ENCODE peak calls at places on chromosomes 11 and 22, in nine cellular contexts. One of them, this sample, is unnamed.

GRCh38 chr22:49540571-49541450 is 286.9 kb downstream of the BRD1 start:
- DNase-seq in CD4-positive, alpha-beta T cell: no peak
- DNase-seq in AG04450: no peak
- DNase-seq in DND-41: no peak
- DNase-seq in A549: no peak
- DNase-seq in fibroblast of lung: no peak
- DNase-seq in body of pancreas: peak; percentile 1
- DNase-seq in thoracic aorta: no peak
- DNase-seq in H1: no peak
- DNase-seq in this sample: no peak

GRCh38 chr11:118212131-118212725 is 12.6 kb downstream of the JAML start:
- DNase-seq in AG04450: no peak
- DNase-seq in H1: no peak
- DNase-seq in fibroblast of lung: no peak
- DNase-seq in DND-41: no peak
- DNase-seq in body of pancreas: no peak
- DNase-seq in thoracic aorta: no peak
- DNase-seq in CD4-positive, alpha-beta T cell: no peak
- DNase-seq in A549: no peak
- DNase-seq in this sample: no peak

GRCh38 chr22:47284360-47284759 is 521.9 kb downstream of the TBC1D22A start:
- DNase-seq in H1: no peak
- DNase-seq in thoracic aorta: no peak
- DNase-seq in CD4-positive, alpha-beta T cell: no peak
- DNase-seq in A549: no peak
- DNase-seq in AG04450: no peak
- DNase-seq in DND-41: no peak
- DNase-seq in fibroblast of lung: no peak
- DNase-seq in body of pancreas: no peak
- DNase-seq in this sample: no peak

GRCh38 chr11:84719935-84720577 is 907.1 kb downstream of the DLG2 start:
- DNase-seq in CD4-positive, alpha-beta T cell: no peak
- DNase-seq in DND-41: no peak
- DNase-seq in fibroblast of lung: no peak
- DNase-seq in H1: peak; percentile 74
- DNase-seq in A549: no peak
- DNase-seq in thoracic aorta: no peak
- DNase-seq in body of pancreas: peak; percentile 35
- DNase-seq in AG04450: no peak
- DNase-seq in this sample: peak; percentile 47

GRCh38 chr11:131037873-131038272 is 121.6 kb upstream of the SNX19 start:
- DNase-seq in A549: no peak
- DNase-seq in H1: no peak
- DNase-seq in fibroblast of lung: no peak
- DNase-seq in AG04450: no peak
- DNase-seq in CD4-positive, alpha-beta T cell: no peak
- DNase-seq in thoracic aorta: no peak
- DNase-seq in DND-41: no peak
- DNase-seq in body of pancreas: no peak
- DNase-seq in this sample: no peak

GRCh38 chr11:117371453-117371852 is 43.8 kb downstream of the CEP164 start:
- DNase-seq in CD4-positive, alpha-beta T cell: no peak
- DNase-seq in DND-41: no peak
- DNase-seq in AG04450: no peak
- DNase-seq in fibroblast of lung: no peak
- DNase-seq in A549: no peak
- DNase-seq in H1: no peak
- DNase-seq in thoracic aorta: no peak
- DNase-seq in body of pancreas: no peak
- DNase-seq in this sample: no peak

GRCh38 chr11:33868646-33869461 is 23.0 kb downstream of the LMO2 start:
- DNase-seq in fibroblast of lung: no peak
- DNase-seq in thoracic aorta: no peak
- DNase-seq in A549: no peak
- DNase-seq in CD4-positive, alpha-beta T cell: no peak
- DNase-seq in H1: peak; percentile 64
- DNase-seq in body of pancreas: peak; percentile 18
- DNase-seq in AG04450: no peak
- DNase-seq in DND-41: no peak
- DNase-seq in this sample: no peak

GRCh38 chr11:134044514-134045284 is 24.2 kb upstream of the JAM3 start:
- DNase-seq in body of pancreas: no peak
- DNase-seq in AG04450: no peak
- DNase-seq in A549: no peak
- DNase-seq in fibroblast of lung: no peak
- DNase-seq in DND-41: no peak
- DNase-seq in H1: no peak
- DNase-seq in thoracic aorta: no peak
- DNase-seq in CD4-positive, alpha-beta T cell: no peak
- DNase-seq in this sample: no peak

GRCh38 chr11:131025421-131026126 is 109.3 kb upstream of the SNX19 start:
- DNase-seq in H1: no peak
- DNase-seq in body of pancreas: no peak
- DNase-seq in thoracic aorta: no peak
- DNase-seq in AG04450: no peak
- DNase-seq in A549: no peak
- DNase-seq in DND-41: no peak
- DNase-seq in CD4-positive, alpha-beta T cell: no peak
- DNase-seq in fibroblast of lung: peak; percentile 25
- DNase-seq in this sample: no peak

GRCh38 chr11:35615911-35616900 is 2.1 kb upstream of the FJX1 start:
- DNase-seq in body of pancreas: no peak
- DNase-seq in AG04450: no peak
- DNase-seq in H1: no peak
- DNase-seq in A549: peak; percentile 52
- DNase-seq in thoracic aorta: no peak
- DNase-seq in CD4-positive, alpha-beta T cell: no peak
- DNase-seq in DND-41: no peak
- DNase-seq in fibroblast of lung: peak; percentile 59
- DNase-seq in this sample: no peak

GRCh38 chr11:127493330-127493729 is 492.8 kb upstream of the KIRREL3 start:
- DNase-seq in DND-41: no peak
- DNase-seq in A549: no peak
- DNase-seq in H1: no peak
- DNase-seq in body of pancreas: no peak
- DNase-seq in thoracic aorta: no peak
- DNase-seq in AG04450: no peak
- DNase-seq in fibroblast of lung: peak; percentile 15
- DNase-seq in CD4-positive, alpha-beta T cell: no peak
- DNase-seq in this sample: no peak

GRCh38 chr11:59265735-59266134 is 53.0 kb upstream of the MPEG1 start:
- DNase-seq in H1: no peak
- DNase-seq in A549: no peak
- DNase-seq in body of pancreas: no peak
- DNase-seq in DND-41: no peak
- DNase-seq in CD4-positive, alpha-beta T cell: no peak
- DNase-seq in AG04450: no peak
- DNase-seq in thoracic aorta: no peak
- DNase-seq in fibroblast of lung: no peak
- DNase-seq in this sample: no peak

GRCh38 chr11:120674537-120674936 is 163.0 kb downstream of the GRIK4 start:
- DNase-seq in thoracic aorta: no peak
- DNase-seq in H1: no peak
- DNase-seq in body of pancreas: no peak
- DNase-seq in A549: no peak
- DNase-seq in fibroblast of lung: peak; percentile 83
- DNase-seq in AG04450: peak; percentile 6
- DNase-seq in DND-41: no peak
- DNase-seq in CD4-positive, alpha-beta T cell: no peak
- DNase-seq in this sample: no peak

GRCh38 chr11:86247608-86248007 is 3.1 kb downstream of the EED start:
- DNase-seq in CD4-positive, alpha-beta T cell: no peak
- DNase-seq in AG04450: no peak
- DNase-seq in body of pancreas: no peak
- DNase-seq in A549: no peak
- DNase-seq in DND-41: no peak
- DNase-seq in thoracic aorta: no peak
- DNase-seq in H1: no peak
- DNase-seq in fibroblast of lung: no peak
- DNase-seq in this sample: no peak

GRCh38 chr11:28559497-28559896 is 451.3 kb downstream of the METTL15 start:
- DNase-seq in H1: no peak
- DNase-seq in A549: no peak
- DNase-seq in CD4-positive, alpha-beta T cell: no peak
- DNase-seq in DND-41: no peak
- DNase-seq in fibroblast of lung: peak; percentile 86
- DNase-seq in AG04450: peak; percentile 10
- DNase-seq in thoracic aorta: no peak
- DNase-seq in body of pancreas: no peak
- DNase-seq in this sample: peak; percentile 11

GRCh38 chr11:47852053-47852452 is 3.9 kb upstream of the NUP160 start:
- DNase-seq in DND-41: no peak
- DNase-seq in thoracic aorta: no peak
- DNase-seq in AG04450: no peak
- DNase-seq in A549: no peak
- DNase-seq in CD4-positive, alpha-beta T cell: no peak
- DNase-seq in H1: no peak
- DNase-seq in fibroblast of lung: no peak
- DNase-seq in body of pancreas: no peak
- DNase-seq in this sample: no peak

DNA sequence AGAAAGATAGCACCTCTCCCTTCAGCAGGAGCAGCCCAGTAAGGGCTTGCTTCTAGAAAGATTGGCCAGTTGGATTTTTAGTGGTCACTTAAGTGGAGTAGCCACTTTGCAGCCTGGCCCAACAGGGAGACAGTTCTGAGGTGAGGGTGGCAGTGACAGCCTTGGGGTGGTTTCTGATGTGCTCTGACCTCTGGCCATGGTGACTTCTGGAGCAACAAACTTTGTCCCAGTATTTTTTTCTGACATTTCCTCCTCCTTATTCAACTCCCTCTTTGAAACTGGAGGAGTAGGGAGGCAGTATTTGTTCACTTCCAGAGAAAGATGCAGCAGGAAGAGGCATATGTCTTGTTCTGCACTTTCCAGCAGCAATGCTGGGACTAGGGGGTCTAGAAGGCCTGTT is 37.4 kb downstream of the RCOR2 start:
- DNase-seq in CD4-positive, alpha-beta T cell: no peak
- DNase-seq in fibroblast of lung: no peak
- DNase-seq in AG04450: no peak
- DNase-seq in H1: no peak
- DNase-seq in body of pancreas: no peak
- DNase-seq in thoracic aorta: no peak
- DNase-seq in A549: no peak
- DNase-seq in DND-41: no peak
- DNase-seq in this sample: no peak
- H3K27ac ChIP-seq in CD4-positive, alpha-beta T cell: no peak overlapping the region
- H3K27ac ChIP-seq in fibroblast of lung: peak overlapping the region; percentile 53
- H3K27ac ChIP-seq in AG04450: peak overlapping the region; percentile 79
- H3K27ac ChIP-seq in H1: no peak overlapping the region
- H3K27ac ChIP-seq in body of pancreas: no peak overlapping the region
- H3K27ac ChIP-seq in thoracic aorta: no peak overlapping the region
- H3K27ac ChIP-seq in A549: no peak overlapping the region
- H3K27ac ChIP-seq in DND-41: no peak overlapping the region
- H3K27ac ChIP-seq in this sample: no peak overlapping the region

GRCh38 chr22:16962501-16962900 is 45.5 kb downstream of the GAB4 start:
- DNase-seq in AG04450: no peak
- DNase-seq in DND-41: no peak
- DNase-seq in H1: no peak
- DNase-seq in CD4-positive, alpha-beta T cell: no peak
- DNase-seq in body of pancreas: no peak
- DNase-seq in A549: no peak
- DNase-seq in thoracic aorta: no peak
- DNase-seq in fibroblast of lung: no peak
- DNase-seq in this sample: no peak
- H3K27ac ChIP-seq in AG04450: no peak overlapping the region
- H3K27ac ChIP-seq in DND-41: no peak overlapping the region
- H3K27ac ChIP-seq in H1: no peak overlapping the region
- H3K27ac ChIP-seq in CD4-positive, alpha-beta T cell: no peak overlapping the region
- H3K27ac ChIP-seq in body of pancreas: no peak overlapping the region
- H3K27ac ChIP-seq in A549: no peak overlapping the region
- H3K27ac ChIP-seq in thoracic aorta: no peak overlapping the region
- H3K27ac ChIP-seq in fibroblast of lung: no peak overlapping the region
- H3K27ac ChIP-seq in this sample: no peak overlapping the region

GRCh38 chr11:22431074-22431473 is 92.9 kb downstream of the SLC17A6 start:
- DNase-seq in H1: no peak
- DNase-seq in thoracic aorta: no peak
- DNase-seq in fibroblast of lung: no peak
- DNase-seq in AG04450: no peak
- DNase-seq in A549: no peak
- DNase-seq in DND-41: no peak
- DNase-seq in CD4-positive, alpha-beta T cell: no peak
- DNase-seq in body of pancreas: no peak
- DNase-seq in this sample: no peak

GRCh38 chr11:22433517-22433916 is 95.3 kb downstream of the SLC17A6 start:
- DNase-seq in body of pancreas: no peak
- DNase-seq in thoracic aorta: no peak
- DNase-seq in CD4-positive, alpha-beta T cell: no peak
- DNase-seq in AG04450: no peak
- DNase-seq in A549: no peak
- DNase-seq in DND-41: no peak
- DNase-seq in fibroblast of lung: no peak
- DNase-seq in H1: no peak
- DNase-seq in this sample: no peak

GRCh38 chr11:22432331-22433065 is 94.3 kb downstream of the SLC17A6 start:
- DNase-seq in CD4-positive, alpha-beta T cell: no peak
- DNase-seq in thoracic aorta: no peak
- DNase-seq in H1: peak; percentile 69
- DNase-seq in DND-41: no peak
- DNase-seq in body of pancreas: peak; percentile 55
- DNase-seq in A549: no peak
- DNase-seq in fibroblast of lung: peak; percentile 66
- DNase-seq in AG04450: no peak
- DNase-seq in this sample: peak; percentile 80

GRCh38 chr11:22430286-22430685 is 92.1 kb downstream of the SLC17A6 start:
- DNase-seq in DND-41: no peak
- DNase-seq in thoracic aorta: no peak
- DNase-seq in A549: no peak
- DNase-seq in CD4-positive, alpha-beta T cell: no peak
- DNase-seq in H1: no peak
- DNase-seq in body of pancreas: no peak
- DNase-seq in fibroblast of lung: peak; percentile 66
- DNase-seq in AG04450: no peak
- DNase-seq in this sample: no peak

DNA sequence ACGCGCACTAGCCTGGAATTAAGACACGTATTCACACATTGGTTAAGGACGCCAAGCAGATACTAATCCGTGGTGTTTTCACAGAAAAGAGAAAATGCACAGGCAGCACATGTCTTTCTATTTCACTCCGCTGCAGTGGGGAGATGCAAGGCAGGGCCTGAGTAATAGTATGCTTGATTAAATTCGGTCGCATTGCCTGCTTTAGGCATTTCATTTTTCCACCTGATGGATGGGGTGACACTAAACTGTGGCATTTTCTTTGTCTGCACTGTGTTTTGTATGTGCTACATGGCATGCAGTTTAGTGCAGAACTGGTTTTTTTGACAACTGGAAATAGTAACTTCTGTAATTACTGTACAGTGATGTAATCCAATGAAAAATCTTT is 94.9 kb downstream of the SLC17A6 start:
- DNase-seq in AG04450: no peak
- DNase-seq in CD4-positive, alpha-beta T cell: no peak
- DNase-seq in DND-41: no peak
- DNase-seq in fibroblast of lung: peak; percentile 78
- DNase-seq in thoracic aorta: no peak
- DNase-seq in H1: no peak
- DNase-seq in body of pancreas: no peak
- DNase-seq in A549: no peak
- DNase-seq in this sample: no peak
- H3K27ac ChIP-seq in AG04450: peak overlapping the region; percentile 63
- H3K27ac ChIP-seq in CD4-positive, alpha-beta T cell: no peak overlapping the region
- H3K27ac ChIP-seq in DND-41: no peak overlapping the region
- H3K27ac ChIP-seq in fibroblast of lung: peak overlapping the region; percentile 1
- H3K27ac ChIP-seq in thoracic aorta: no peak overlapping the region
- H3K27ac ChIP-seq in H1: no peak overlapping the region
- H3K27ac ChIP-seq in body of pancreas: no peak overlapping the region
- H3K27ac ChIP-seq in A549: no peak overlapping the region
- H3K27ac ChIP-seq in this sample: no peak overlapping the region

GRCh38 chr22:17971711-17972110 is 52.6 kb downstream of the MICAL3 start:
- DNase-seq in fibroblast of lung: no peak
- DNase-seq in CD4-positive, alpha-beta T cell: no peak
- DNase-seq in A549: no peak
- DNase-seq in body of pancreas: no peak
- DNase-seq in AG04450: no peak
- DNase-seq in H1: no peak
- DNase-seq in thoracic aorta: no peak
- DNase-seq in DND-41: no peak
- DNase-seq in this sample: no peak
- H3K27ac ChIP-seq in fibroblast of lung: no peak overlapping the region
- H3K27ac ChIP-seq in CD4-positive, alpha-beta T cell: no peak overlapping the region
- H3K27ac ChIP-seq in A549: peak overlapping the region; percentile 93
- H3K27ac ChIP-seq in body of pancreas: no peak overlapping the region
- H3K27ac ChIP-seq in AG04450: peak overlapping the region; percentile 57
- H3K27ac ChIP-seq in H1: no peak overlapping the region
- H3K27ac ChIP-seq in thoracic aorta: no peak overlapping the region
- H3K27ac ChIP-seq in DND-41: no peak overlapping the region
- H3K27ac ChIP-seq in this sample: no peak overlapping the region

This sample was measured in right cardiac atrium.